ENCODE peak calls at places on chromosomes 2 and 18, in four cellular contexts. S is neural progenitor cell, G is OCI-LY7, P is SK-N-SH. Z is an unnamed sample.

GRCh38 chr18:23650963-23651927 is 11.5 kb downstream of the ANKRD29 start:
- DNase-seq in S (no peak), G (no peak), P (peak; percentile 55), Z (peak; percentile 46)

GRCh38 chr18:3455938-3456685 is 6.1 kb downstream of the TGIF1 start:
- DNase-seq in G (no peak), P (no peak), S (no peak), Z (peak; percentile 37)

GRCh38 chr2:160271166-160272086 is 71.4 kb upstream of the ITGB6 start:
- DNase-seq in G (no peak), P (no peak), S (peak; percentile 16), Z (peak; percentile 69)

GRCh38 chr2:207743514-207743913 is 26.2 kb downstream of the FZD5 start:
- DNase-seq in G (no peak), P (no peak), S (no peak), Z (no peak)

GRCh38 chr2:111710613-111711012 is 173.4 kb downstream of the ANAPC1 start:
- DNase-seq in G (no peak), S (no peak), P (no peak), Z (no peak)

GRCh38 chr2:144975881-144976280 is 456.0 kb upstream of the ZEB2 start:
- DNase-seq in P (no peak), G (no peak), S (no peak), Z (no peak)

GRCh38 chr2:9946818-9947217 is 4.7 kb upstream of the GRHL1 start:
- DNase-seq in P (no peak), G (no peak), S (no peak), Z (no peak)

GRCh38 chr2:205170399-205170798 is 511.9 kb upstream of the NRP2 start:
- DNase-seq in G (no peak), P (no peak), S (no peak), Z (no peak)

GRCh38 chr2:149291881-149292280 is 38.5 kb upstream of the LYPD6 start:
- DNase-seq in S (no peak), P (no peak), G (no peak), Z (no peak)

GRCh38 chr2:224630659-224631550 is 45.7 kb upstream of the CUL3 start:
- DNase-seq in G (no peak), S (no peak), P (no peak), Z (no peak)

GRCh38 chr2:46335404-46335965 is 38.3 kb downstream of the EPAS1 start:
- DNase-seq in G (no peak), S (peak; percentile 57), P (no peak), Z (peak; percentile 55)

GRCh38 chr2:40434638-40435296 is 17.1 kb downstream of the SLC8A1 start:
- DNase-seq in P (no peak), G (no peak), S (no peak), Z (no peak)

GRCh38 chr18:22020867-22021370 is 148.5 kb upstream of the GATA6 start:
- DNase-seq in P (no peak), G (no peak), S (no peak), Z (no peak)

GRCh38 chr2:81436256-81436655 is 1131.7 kb upstream of the LRRTM1 start:
- DNase-seq in S (no peak), G (no peak), P (no peak), Z (no peak)

GRCh38 chr18:22813648-22814328 is 119.3 kb upstream of the RBBP8 start:
- DNase-seq in P (peak; percentile 43), S (peak; percentile 60), G (peak; percentile 33), Z (peak; percentile 57)

GRCh38 chr18:58581265-58581664 is 47.6 kb downstream of the ALPK2 start:
- DNase-seq in G (no peak), S (no peak), P (no peak), Z (no peak)

GRCh38 chr2:57881998-57882884 is 164.4 kb upstream of the VRK2 start:
- DNase-seq in P (no peak), S (no peak), G (no peak), Z (peak; percentile 46)
- TF ChIP-seq EZH2phosphoT487 in P (no peak), S (no peak), G (no peak), Z (no peak)

GRCh38 chr2:157874278-157874825 is 1.8 kb downstream of the ACVR1 start:
- DNase-seq in P (peak; percentile 26), G (no peak), S (no peak), Z (no peak)
- TF ChIP-seq EZH2phosphoT487 in P (no peak), G (no peak), S (no peak), Z (no peak)

DNA sequence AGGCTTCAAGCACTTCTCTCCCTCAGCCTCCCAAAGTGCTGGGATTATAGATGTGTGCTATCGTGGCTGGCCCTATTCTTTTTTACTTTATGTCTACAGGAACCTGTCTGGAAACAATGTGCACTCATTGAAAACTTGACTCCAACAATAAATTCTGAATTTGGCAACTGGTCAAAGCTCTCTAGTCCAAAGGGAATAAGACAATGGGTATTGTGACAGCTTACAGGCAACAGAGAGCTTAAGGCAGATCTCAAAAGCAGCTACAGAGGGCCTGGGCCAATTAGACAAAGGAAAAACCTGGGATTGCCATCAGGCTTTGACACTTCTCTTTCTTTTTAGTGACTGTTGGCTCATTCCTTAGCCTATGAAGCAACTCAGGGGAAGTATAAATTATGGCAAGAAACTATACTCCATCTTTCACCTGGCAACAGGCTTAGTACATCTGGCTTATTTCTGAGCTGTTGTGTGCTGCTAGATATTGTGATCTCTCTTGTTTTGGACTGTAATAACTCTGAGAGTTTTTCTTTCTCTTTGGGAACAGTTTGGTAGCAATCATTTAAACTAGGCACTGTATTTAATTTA is 55.0 kb upstream of the RAPGEF4 start:
- DNase-seq in P (no peak), S (peak; percentile 18), G (no peak), Z (no peak)
- TF ChIP-seq EZH2phosphoT487 in P (no peak), S (no peak), G (no peak), Z (no peak)

GRCh38 chr2:231533086-231533776 is 3.0 kb upstream of the NMUR1 start:
- DNase-seq in P (no peak), G (no peak), S (peak; percentile 41), Z (no peak)
- TF ChIP-seq EZH2phosphoT487 in P (no peak), G (no peak), S (no peak), Z (no peak)

Z was measured in hepatocyte.